ENCODE peak calls at places on chromosomes 16 and 17, in seven cellular contexts. U is heart right ventricle, L is spleen, F is mammary epithelial cell, Z is HAP-1, K is WERI-Rb-1, J is tibial artery. Q is an unnamed sample.

GRCh38 chr16:76879420-76879819 is 311.6 kb upstream of the MON1B start:
- DNase-seq in J (no peak), F (no peak), Z (no peak), L (no peak), U (no peak), K (no peak), Q (no peak)

GRCh38 chr17:65191805-65192740 is 54.9 kb downstream of the RGS9 start:
- DNase-seq in U (no peak), K (no peak), F (peak; percentile 67), L (no peak), Z (no peak), J (no peak), Q (no peak)

GRCh38 chr17:50593321-50593720 is 32.8 kb downstream of the CACNA1G start:
- DNase-seq in K (peak; percentile 99), F (no peak), Z (peak; percentile 62), L (no peak), J (no peak), U (peak; percentile 59), Q (no peak)

GRCh38 chr16:85421338-85422123 is 191.6 kb upstream of the GSE1 start:
- DNase-seq in U (no peak), J (no peak), Z (no peak), L (peak; percentile 60), F (no peak), K (no peak), Q (no peak)

GRCh38 chr17:67181825-67182224 is 63.2 kb downstream of the HELZ start:
- DNase-seq in J (no peak), U (no peak), Z (no peak), F (no peak), L (no peak), K (no peak), Q (no peak)

GRCh38 chr17:66185842-66186241 is 6.1 kb downstream of the CEP112 start:
- DNase-seq in J (no peak), K (no peak), L (no peak), Z (no peak), F (no peak), U (no peak), Q (no peak)

GRCh38 chr16:14289692-14290340 is 218.7 kb downstream of the MRTFB start:
- DNase-seq in U (no peak), J (no peak), Z (peak; percentile 60), K (peak; percentile 43), L (peak; percentile 31), F (no peak), Q (no peak)

GRCh38 chr17:38910325-38910724 is 15.1 kb upstream of the LASP1NB start:
- DNase-seq in Z (no peak), F (no peak), J (no peak), U (no peak), L (peak; percentile 17), K (no peak), Q (no peak)

GRCh38 chr17:63464691-63465090 is 12.2 kb upstream of the ACE start:
- DNase-seq in L (no peak), F (no peak), J (no peak), K (no peak), U (no peak), Z (no peak), Q (no peak)

GRCh38 chr17:63475491-63476412 is 1.1 kb upstream of the ACE start:
- DNase-seq in K (peak; percentile 87), F (no peak), Z (no peak), L (peak; percentile 62), U (no peak), J (no peak), Q (no peak)

GRCh38 chr17:63474174-63474913 is 2.5 kb upstream of the ACE start:
- DNase-seq in K (no peak), F (no peak), U (peak; percentile 55), L (peak; percentile 70), Z (peak; percentile 32), J (no peak), Q (no peak)

GRCh38 chr17:63474914-63475460 is 1.9 kb upstream of the ACE start:
- DNase-seq in U (no peak), Z (no peak), F (no peak), L (no peak), K (no peak), J (no peak), Q (no peak)

GRCh38 chr17:63470116-63470515 is 6.7 kb upstream of the ACE start:
- DNase-seq in F (no peak), J (no peak), U (no peak), L (no peak), K (no peak), Z (no peak), Q (no peak)
- H3K9me3 ChIP-seq in F (no peaks in the 10 kb centered on the region), J (no peaks in the 10 kb centered on the region), U (no peaks in the 10 kb centered on the region), L (no peaks in the 10 kb centered on the region), K (peaks cover 6% of the 10 kb centered on the region), Z (no peaks in the 10 kb centered on the region), Q (no peaks in the 10 kb centered on the region)

DNA sequence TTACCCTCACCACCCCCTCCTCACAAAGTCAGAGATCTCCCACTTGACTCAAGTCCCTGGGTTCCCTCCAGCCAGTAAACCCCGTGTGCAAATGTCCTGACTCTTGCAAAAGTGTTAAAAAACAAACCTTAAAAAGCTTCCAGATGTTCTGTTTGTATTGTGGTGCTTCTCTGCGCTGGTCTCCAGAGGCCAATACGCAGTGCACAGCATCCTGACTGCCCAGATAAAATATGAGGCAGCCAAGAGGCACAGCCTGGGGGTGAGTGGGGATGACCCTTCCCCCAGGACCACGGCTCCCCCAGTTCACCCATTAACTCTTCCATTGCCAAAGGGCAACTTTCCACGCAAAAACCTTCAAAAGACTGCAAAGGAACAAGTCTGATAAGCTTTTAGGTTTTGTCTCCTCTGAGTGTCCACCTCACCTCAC is 291.8 kb downstream of the SOX9 start:
- DNase-seq in K (no peak), J (no peak), U (no peak), F (no peak), L (no peak), Z (no peak), Q (no peak)
- H3K9me3 ChIP-seq in K (peaks cover 10% of the 10 kb centered on the region), J (peaks cover 4% of the 10 kb centered on the region), U (peaks cover 4% of the 10 kb centered on the region), F (peaks cover 3% of the 10 kb centered on the region), L (peaks cover 3% of the 10 kb centered on the region), Z (no peaks in the 10 kb centered on the region), Q (peaks cover 8% of the 10 kb centered on the region)

GRCh38 chr16:10412935-10413601 is 27.2 kb downstream of the ATF7IP2 start:
- DNase-seq in U (no peak), F (no peak), J (no peak), L (no peak), Z (no peak), K (no peak), Q (no peak)

GRCh38 chr16:10408824-10409381 is 23.0 kb downstream of the ATF7IP2 start:
- DNase-seq in L (no peak), Z (no peak), U (no peak), J (no peak), K (no peak), F (no peak), Q (no peak)

GRCh38 chr16:10405386-10405939 is 19.6 kb downstream of the ATF7IP2 start:
- DNase-seq in U (no peak), J (no peak), L (no peak), F (no peak), K (no peak), Z (no peak), Q (no peak)

GRCh38 chr16:10410469-10410868 is 24.6 kb downstream of the ATF7IP2 start:
- DNase-seq in F (no peak), Z (no peak), K (no peak), U (no peak), J (no peak), L (no peak), Q (no peak)
- H3K9me3 ChIP-seq in F (peaks cover 12% of the 10 kb centered on the region), Z (peaks cover 11% of the 10 kb centered on the region), K (peaks cover 16% of the 10 kb centered on the region), U (no peaks in the 10 kb centered on the region), J (peaks cover 38% of the 10 kb centered on the region), L (peaks cover 82% of the 10 kb centered on the region), Q (peaks cover 9% of the 10 kb centered on the region)

GRCh38 chr16:71796501-71796900 is 12.1 kb downstream of the AP1G1 start:
- DNase-seq in J (no peak), U (no peak), F (no peak), K (no peak), Z (no peak), L (no peak), Q (no peak)
- H3K9me3 ChIP-seq in J (no peaks in the 10 kb centered on the region), U (no peaks in the 10 kb centered on the region), F (no peaks in the 10 kb centered on the region), K (no peaks in the 10 kb centered on the region), Z (no peaks in the 10 kb centered on the region), L (no peaks in the 10 kb centered on the region), Q (no peaks in the 10 kb centered on the region)

GRCh38 chr17:19448341-19449268 is 37.6 kb downstream of the RNF112 start:
- DNase-seq in L (no peak), Z (peak; percentile 74), U (no peak), F (peak; percentile 82), K (no peak), J (peak; percentile 72), Q (no peak)
- H3K9me3 ChIP-seq in L (peaks cover 6% of the 10 kb centered on the region), Z (peaks cover 3% of the 10 kb centered on the region), U (no peaks in the 10 kb centered on the region), F (no peaks in the 10 kb centered on the region), K (peaks cover 12% of the 10 kb centered on the region), J (no peaks in the 10 kb centered on the region), Q (no peaks in the 10 kb centered on the region)

DNA sequence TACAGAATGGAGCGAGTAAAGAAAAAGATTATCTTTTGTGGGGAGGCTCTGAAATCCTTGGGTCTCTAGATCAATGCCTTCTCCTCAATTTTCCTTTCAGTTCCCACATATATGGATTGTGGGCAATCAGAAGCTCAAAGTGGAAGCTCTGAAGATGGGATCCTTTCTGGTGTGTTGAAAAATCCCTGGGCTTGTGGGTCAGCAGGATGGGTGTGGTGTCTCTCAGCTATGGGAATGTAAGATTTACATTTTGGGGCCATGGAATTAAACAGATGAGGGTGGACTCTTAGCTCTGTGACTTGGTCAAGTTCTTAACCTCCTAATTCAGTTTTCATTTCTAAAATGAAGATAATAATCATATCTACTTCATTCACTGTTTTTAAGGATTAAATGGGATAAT is 231.9 kb upstream of the CA10 start:
- DNase-seq in J (no peak), Z (no peak), K (no peak), F (no peak), U (no peak), L (no peak), Q (no peak)
- H3K9me3 ChIP-seq in J (no peaks in the 10 kb centered on the region), Z (no peaks in the 10 kb centered on the region), K (no peaks in the 10 kb centered on the region), F (no peaks in the 10 kb centered on the region), U (no peaks in the 10 kb centered on the region), L (no peaks in the 10 kb centered on the region), Q (peaks cover 5% of the 10 kb centered on the region)